ENCODE peak calls at places on chromosomes 16 and 17, in seven cellular contexts. W, X, I, M, U, S and K are unnamed samples.

GRCh38 chr17:46003907-46004748 is 5.1 kb downstream of the STH start:
- DNase-seq in W (peak), U (no peak), X (no peak), I (peak), M (peak), S (no peak), K (peak)

GRCh38 chr17:51427259-51428255 is 167.2 kb downstream of the UTP18 start:
- DNase-seq in S (no peak), W (no peak), I (no peak), X (no peak), U (peak), M (no peak), K (no peak)

GRCh38 chr17:13544292-13544691 is 57.4 kb downstream of the HS3ST3A1 start:
- DNase-seq in U (peak), W (peak), X (no peak), I (peak), M (no peak), S (no peak), K (peak)

GRCh38 chr17:73011016-73011486 is 81.4 kb downstream of the SLC39A11 start:
- DNase-seq in X (no peak), U (peak), W (no peak), M (no peak), S (no peak), I (no peak), K (no peak)

GRCh38 chr17:48030531-48030930 is 7.1 kb downstream of the COPZ2 start:
- DNase-seq in S (no peak), I (no peak), X (no peak), M (no peak), W (peak), U (peak), K (no peak)

GRCh38 chr16:10121496-10121895 is 60.7 kb downstream of the GRIN2A start:
- DNase-seq in I (no peak), M (no peak), U (peak), S (no peak), W (peak), X (no peak), K (peak)

GRCh38 chr17:45129426-45129939 is 2.8 kb downstream of the PLCD3 start:
- DNase-seq in I (peak), S (no peak), W (peak), U (peak), X (no peak), M (peak), K (peak)

GRCh38 chr17:39132192-39132600 is 19.2 kb downstream of the PLXDC1 start:
- DNase-seq in S (no peak), M (no peak), X (no peak), U (peak), W (peak), I (no peak), K (peak)

GRCh38 chr17:18038149-18038850 is 668 bp downstream of the ATPAF2 start:
- DNase-seq in S (no peak), W (peak), X (no peak), U (no peak), I (no peak), M (no peak), K (peak)

GRCh38 chr16:68985268-68985667 is 120.2 kb upstream of the HAS3 start:
- DNase-seq in X (no peak), M (no peak), U (no peak), W (no peak), S (no peak), I (no peak), K (no peak)

GRCh38 chr17:4305224-4305623 is 41.4 kb upstream of the ANKFY1 start:
- DNase-seq in W (no peak), S (no peak), M (no peak), X (no peak), I (no peak), U (no peak), K (no peak)

GRCh38 chr17:39208893-39209292 is 8.8 kb downstream of the RPL19 start:
- DNase-seq in I (peak), X (no peak), W (no peak), S (no peak), U (no peak), M (peak), K (no peak)

GRCh38 chr16:85278851-85279250 is 166.6 kb upstream of the CIBAR2 start:
- DNase-seq in U (no peak), I (no peak), W (no peak), S (no peak), X (no peak), M (no peak), K (no peak)

GRCh38 chr16:49427771-49428170 is 54.2 kb downstream of the C16orf78 start:
- DNase-seq in I (no peak), W (no peak), S (no peak), X (no peak), U (no peak), M (no peak), K (no peak)

GRCh38 chr17:7440113-7440822 is 956 bp downstream of the FGF11 start:
- DNase-seq in W (peak), S (no peak), U (no peak), I (peak), M (peak), X (peak), K (peak)